ENCODE peak calls at places on chromosomes 7 and 10, in seven cellular contexts. Z, C, K, P, V, B and I are unnamed samples.

GRCh38 chr10:61904711-61905445 is 3.4 kb downstream of the ARID5B start:
- DNase-seq in Z (no peak), C (no peak), K (peak; percentile 47), P (peak; percentile 56), V (peak; percentile 22), B (no peak), I (peak; percentile 76)

GRCh38 chr10:102752934-102753664 is 9.4 kb downstream of the WBP1L start:
- DNase-seq in Z (no peak), C (peak; percentile 53), K (no peak), P (peak; percentile 46), V (no peak), B (no peak), I (no peak)

GRCh38 chr10:67788028-67788886 is 49.7 kb downstream of the DNAJC12 start:
- DNase-seq in Z (peak; percentile 67), C (peak; percentile 80), K (no peak), P (peak; percentile 16), V (peak; percentile 57), B (no peak), I (peak; percentile 64)

GRCh38 chr10:102254426-102254825 is 9.1 kb downstream of the GBF1 start:
- DNase-seq in Z (no peak), C (no peak), K (no peak), P (no peak), V (no peak), B (no peak), I (no peak)

GRCh38 chr10:48541144-48541795 is 63.6 kb downstream of the ARHGAP22 start:
- DNase-seq in Z (no peak), C (no peak), K (no peak), P (no peak), V (peak; percentile 27), B (no peak), I (no peak)

GRCh38 chr7:70919491-70920073 is 212.4 kb upstream of the GALNT17 start:
- DNase-seq in Z (no peak), C (no peak), K (no peak), P (no peak), V (no peak), B (no peak), I (no peak)

GRCh38 chr7:29951206-29951605 is 38.4 kb downstream of the SCRN1 start:
- DNase-seq in Z (no peak), C (no peak), K (no peak), P (no peak), V (no peak), B (no peak), I (no peak)

GRCh38 chr10:45001382-45002148 is 842 bp downstream of the ZNF22 start:
- DNase-seq in Z (peak; percentile 29), C (peak; percentile 47), K (peak; percentile 24), P (peak; percentile 54), V (peak; percentile 63), B (peak; percentile 43), I (no peak)

GRCh38 chr10:133110609-133111275 is 23.0 kb downstream of the ADGRA1 start:
- DNase-seq in Z (no peak), C (no peak), K (no peak), P (no peak), V (no peak), B (no peak), I (no peak)

GRCh38 chr10:117188399-117188798 is 8.9 kb upstream of the KCNK18 start:
- DNase-seq in Z (no peak), C (no peak), K (no peak), P (no peak), V (no peak), B (no peak), I (no peak)

GRCh38 chr10:12685261-12685861 is 316.2 kb downstream of the CCDC3 start:
- DNase-seq in Z (no peak), C (no peak), K (no peak), P (no peak), V (no peak), B (no peak), I (no peak)

GRCh38 chr10:104033401-104033930 is 52.2 kb downstream of the COL17A1 start:
- DNase-seq in Z (no peak), C (peak; percentile 82), K (no peak), P (no peak), V (no peak), B (no peak), I (no peak)

GRCh38 chr7:157855016-157855415 is 518.2 kb downstream of the DNAJB6 start:
- DNase-seq in Z (no peak), C (no peak), K (no peak), P (no peak), V (no peak), B (no peak), I (no peak)

GRCh38 chr10:106565546-106565945 is 599.0 kb downstream of the SORCS1 start:
- DNase-seq in Z (no peak), C (no peak), K (no peak), P (no peak), V (no peak), B (no peak), I (no peak)

GRCh38 chr7:94810496-94810895 is 96.9 kb upstream of the PPP1R9A start:
- DNase-seq in Z (no peak), C (no peak), K (no peak), P (no peak), V (no peak), B (no peak), I (no peak)

GRCh38 chr10:118615888-118616287 is 20.4 kb upstream of the PRLHR start:
- DNase-seq in Z (no peak), C (no peak), K (no peak), P (no peak), V (no peak), B (no peak), I (no peak)

GRCh38 chr7:95001815-95002561 is 94.6 kb downstream of the PPP1R9A start:
- DNase-seq in Z (no peak), C (no peak), K (no peak), P (no peak), V (no peak), B (no peak), I (no peak)

GRCh38 chr10:5644930-5645329 is 21.5 kb downstream of the ASB13 start:
- DNase-seq in Z (no peak), C (no peak), K (no peak), P (no peak), V (no peak), B (no peak), I (no peak)

GRCh38 chr7:9776900-9777299 is 1196.8 kb upstream of the PHF14 start:
- DNase-seq in Z (no peak), C (no peak), K (no peak), P (no peak), V (no peak), B (no peak), I (no peak)

GRCh38 chr10:77770868-77771175 is 133.2 kb upstream of the KCNMA1 start:
- DNase-seq in Z (no peak), C (no peak), K (no peak), P (no peak), V (no peak), B (no peak), I (no peak)

GRCh38 chr7:130921391-130922180 is 187.6 kb upstream of the KLF14 start:
- DNase-seq in Z (no peak), C (no peak), K (no peak), P (no peak), V (no peak), B (peak; percentile 73), I (no peak)

GRCh38 chr7:77450613-77451012 is 34.5 kb upstream of the GSAP start:
- DNase-seq in Z (no peak), C (no peak), K (no peak), P (no peak), V (no peak), B (no peak), I (no peak)

GRCh38 chr7:36881206-36881605 is 156.9 kb upstream of the AOAH start:
- DNase-seq in Z (no peak), C (no peak), K (no peak), P (no peak), V (no peak), B (no peak), I (no peak)